ENCODE peak calls at places on chromosome 16, in ten cellular contexts. J is CD4-positive, alpha-beta memory T cell; R is heart right ventricle; K is PC-3; N is right atrium auricular region; W is tibial nerve; L is Panc1; E is stomach; V is ascending aorta; H is psoas muscle. S is an unnamed sample.
A peak's percentile ranks its signal among the peaks of the same experiment; 100 is the strongest.

GRCh38 chr16:13438064-13438463 is 481.9 kb upstream of the ERCC4 start:
- DNase-seq in J (no peak), R (no peak), K (no peak), N (no peak), W (no peak), L (no peak), E (no peak), V (no peak), H (no peak), S (no peak)

GRCh38 chr16:66399930-66400329 is 27.2 kb upstream of the BEAN1 start:
- DNase-seq in J (no peak), R (peak; percentile 82), K (no peak), N (no peak), W (no peak), L (no peak), E (no peak), V (no peak), H (no peak), S (no peak)

GRCh38 chr16:85187447-85187846 is 75.2 kb upstream of the CIBAR2 start:
- DNase-seq in J (no peak), R (no peak), K (no peak), N (no peak), W (no peak), L (no peak), E (no peak), V (no peak), H (no peak), S (no peak)

GRCh38 chr16:85626191-85626951 is 13.2 kb downstream of the GSE1 start:
- DNase-seq in J (no peak), R (no peak), K (no peak), N (no peak), W (no peak), L (no peak), E (peak; percentile 47), V (no peak), H (no peak), S (no peak)

GRCh38 chr16:28874406-28874805 is 3.9 kb upstream of the ATP2A1 start:
- DNase-seq in J (no peak), R (no peak), K (no peak), N (no peak), W (no peak), L (no peak), E (no peak), V (no peak), H (no peak), S (no peak)

GRCh38 chr16:57788252-57788841 is 13.9 kb downstream of the KIFC3 start:
- DNase-seq in J (no peak), R (no peak), K (no peak), N (no peak), W (no peak), L (no peak), E (no peak), V (no peak), H (peak; percentile 15), S (no peak)

GRCh38 chr16:83992624-83993023 is 24.6 kb downstream of the NECAB2 start:
- DNase-seq in J (no peak), R (peak; percentile 70), K (peak; percentile 20), N (no peak), W (no peak), L (no peak), E (no peak), V (no peak), H (no peak), S (no peak)

GRCh38 chr16:85712841-85713240 is 24.1 kb upstream of the GINS2 start:
- DNase-seq in J (no peak), R (no peak), K (no peak), N (no peak), W (no peak), L (no peak), E (no peak), V (no peak), H (no peak), S (no peak)

GRCh38 chr16:10601444-10602401 is 21.3 kb upstream of the EMP2 start:
- DNase-seq in J (no peak), R (peak; percentile 56), K (no peak), N (no peak), W (no peak), L (no peak), E (no peak), V (no peak), H (no peak), S (no peak)

GRCh38 chr16:5206331-5206990 is 108.9 kb upstream of the EEF2KMT start:
- DNase-seq in J (no peak), R (no peak), K (no peak), N (no peak), W (no peak), L (no peak), E (no peak), V (no peak), H (no peak), S (no peak)

GRCh38 chr16:23944381-23944780 is 108.6 kb downstream of the PRKCB start:
- DNase-seq in J (no peak), R (no peak), K (no peak), N (no peak), W (no peak), L (no peak), E (no peak), V (no peak), H (no peak), S (no peak)

GRCh38 chr16:83720213-83720612 is 87.6 kb upstream of the HSBP1 start:
- DNase-seq in J (no peak), R (no peak), K (no peak), N (no peak), W (no peak), L (no peak), E (no peak), V (no peak), H (no peak), S (no peak)

GRCh38 chr16:59179446-59180082 is 445.4 kb upstream of the GOT2 start:
- DNase-seq in J (no peak), R (no peak), K (no peak), N (no peak), W (no peak), L (no peak), E (no peak), V (no peak), H (no peak), S (no peak)

GRCh38 chr16:4510747-4511426 is 27.7 kb downstream of the CDIP1 start:
- DNase-seq in J (no peak), R (no peak), K (no peak), N (no peak), W (no peak), L (no peak), E (no peak), V (no peak), H (no peak), S (no peak)

GRCh38 chr16:1196494-1196893 is 28.6 kb downstream of the TPSG1 start:
- DNase-seq in J (no peak), R (no peak), K (no peak), N (no peak), W (no peak), L (no peak), E (no peak), V (no peak), H (no peak), S (no peak)
- H3K9me3 ChIP-seq in J (no peaks in the 10 kb centered on the region), R (no peaks in the 10 kb centered on the region), K (no peaks in the 10 kb centered on the region), N (no peaks in the 10 kb centered on the region), W (no peaks in the 10 kb centered on the region), L (no peaks in the 10 kb centered on the region), E (no peaks in the 10 kb centered on the region), V (no peaks in the 10 kb centered on the region), H (no peaks in the 10 kb centered on the region), S (no peaks in the 10 kb centered on the region)

DNA sequence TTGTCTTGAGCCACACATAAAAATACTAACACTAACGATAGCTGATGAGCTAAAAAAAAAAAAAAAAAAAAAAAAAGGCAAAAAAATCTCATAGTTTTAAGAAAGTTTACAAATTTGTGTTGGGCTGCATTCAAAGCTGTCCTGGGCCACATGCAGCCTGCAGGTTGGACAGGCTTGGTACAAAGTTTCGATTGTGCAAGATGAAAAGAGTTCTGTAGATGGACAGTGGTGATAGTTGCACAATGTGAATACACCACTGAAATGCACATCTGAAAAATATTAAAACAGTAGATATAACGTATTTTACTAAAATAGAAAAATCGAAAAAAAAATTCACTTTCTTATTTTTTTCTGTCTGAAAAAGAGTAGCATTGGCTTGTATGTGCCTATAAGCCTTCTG is 42.9 kb downstream of the AMFR start:
- DNase-seq in J (no peak), R (no peak), K (no peak), N (no peak), W (no peak), L (no peak), E (no peak), V (no peak), H (no peak), S (no peak)
- H3K9me3 ChIP-seq in J (peaks cover 7% of the 10 kb centered on the region), R (peaks cover 15% of the 10 kb centered on the region), K (no peaks in the 10 kb centered on the region), N (no peaks in the 10 kb centered on the region), W (no peaks in the 10 kb centered on the region), L (peaks cover 4% of the 10 kb centered on the region), E (peaks cover 21% of the 10 kb centered on the region), V (peaks cover 13% of the 10 kb centered on the region), H (no peaks in the 10 kb centered on the region), S (no peaks in the 10 kb centered on the region)

GRCh38 chr16:12028220-12028619 is 51.7 kb downstream of the SNX29 start:
- DNase-seq in J (no peak), R (no peak), K (no peak), N (no peak), W (no peak), L (no peak), E (no peak), V (no peak), H (no peak), S (no peak)
- H3K9me3 ChIP-seq in J (no peaks in the 10 kb centered on the region), R (no peaks in the 10 kb centered on the region), K (no peaks in the 10 kb centered on the region), N (no peaks in the 10 kb centered on the region), W (no peaks in the 10 kb centered on the region), L (no peaks in the 10 kb centered on the region), E (no peaks in the 10 kb centered on the region), V (no peaks in the 10 kb centered on the region), H (no peaks in the 10 kb centered on the region), S (no peaks in the 10 kb centered on the region)

GRCh38 chr16:54952195-54952594 is 21.5 kb downstream of the IRX5 start:
- DNase-seq in J (no peak), R (no peak), K (no peak), N (no peak), W (no peak), L (no peak), E (no peak), V (no peak), H (no peak), S (no peak)

GRCh38 chr16:54944002-54944401 is 13.3 kb downstream of the IRX5 start:
- DNase-seq in J (no peak), R (no peak), K (no peak), N (no peak), W (no peak), L (no peak), E (no peak), V (no peak), H (no peak), S (no peak)

GRCh38 chr16:54946909-54947308 is 16.2 kb downstream of the IRX5 start:
- DNase-seq in J (no peak), R (no peak), K (no peak), N (no peak), W (no peak), L (no peak), E (no peak), V (no peak), H (no peak), S (no peak)

GRCh38 chr16:54945063-54945462 is 14.4 kb downstream of the IRX5 start:
- DNase-seq in J (no peak), R (no peak), K (no peak), N (no peak), W (no peak), L (no peak), E (no peak), V (no peak), H (no peak), S (no peak)

DNA sequence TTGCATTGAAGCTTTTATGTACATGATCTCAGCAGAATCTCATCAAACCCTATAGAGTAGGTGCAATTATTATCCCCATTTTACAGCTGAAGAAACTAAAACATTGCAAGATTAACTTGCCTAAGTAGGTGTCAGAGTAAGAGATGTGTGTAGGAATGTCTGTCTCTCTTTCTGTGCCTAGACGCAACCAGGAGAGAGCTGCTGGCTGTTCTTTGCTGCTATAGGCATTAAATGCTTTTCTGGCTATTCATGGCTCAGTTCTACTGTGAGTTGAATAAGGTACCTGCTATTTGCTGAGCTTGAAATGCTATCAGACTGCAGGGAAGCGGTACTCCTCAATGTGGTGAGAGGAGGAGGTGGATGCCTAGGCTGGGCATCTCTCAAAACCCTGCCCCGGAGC is 17.0 kb downstream of the IRX5 start:
- DNase-seq in J (no peak), R (no peak), K (no peak), N (no peak), W (no peak), L (no peak), E (no peak), V (no peak), H (no peak), S (no peak)
- H3K9me3 ChIP-seq in J (no peaks in the 10 kb centered on the region), R (no peaks in the 10 kb centered on the region), K (no peaks in the 10 kb centered on the region), N (no peaks in the 10 kb centered on the region), W (no peaks in the 10 kb centered on the region), L (no peaks in the 10 kb centered on the region), E (no peaks in the 10 kb centered on the region), V (no peaks in the 10 kb centered on the region), H (no peaks in the 10 kb centered on the region), S (no peaks in the 10 kb centered on the region)

S was measured in T-helper 17 cell.